ENCODE peak calls at places on chromosomes 3 and 15, in eight cellular contexts. One of them, this sample, is unnamed.

GRCh38 chr15:75170711-75171341 is 30.9 kb upstream of the C15orf39 start:
- DNase-seq in spleen: no peak
- DNase-seq in K562: no peak
- DNase-seq in stomach: no peak
- DNase-seq in sigmoid colon: no peak
- DNase-seq in HepG2: no peak
- DNase-seq in upper lobe of left lung: no peak
- DNase-seq in HCT116: no peak
- DNase-seq in this sample: no peak

GRCh38 chr3:153768559-153769469 is 352.4 kb upstream of the ARHGEF26 start:
- DNase-seq in spleen: peak
- DNase-seq in sigmoid colon: peak
- DNase-seq in upper lobe of left lung: peak
- DNase-seq in stomach: no peak
- DNase-seq in K562: peak
- DNase-seq in HCT116: peak
- DNase-seq in HepG2: peak
- DNase-seq in this sample: no peak

GRCh38 chr15:53549697-53550315 is 209.7 kb downstream of the WDR72 start:
- DNase-seq in stomach: no peak
- DNase-seq in HCT116: no peak
- DNase-seq in spleen: no peak
- DNase-seq in sigmoid colon: no peak
- DNase-seq in K562: no peak
- DNase-seq in HepG2: no peak
- DNase-seq in upper lobe of left lung: no peak
- DNase-seq in this sample: no peak

GRCh38 chr3:43907508-43907858 is 216.7 kb downstream of the ABHD5 start:
- DNase-seq in HepG2: no peak
- DNase-seq in spleen: no peak
- DNase-seq in sigmoid colon: no peak
- DNase-seq in upper lobe of left lung: no peak
- DNase-seq in K562: no peak
- DNase-seq in stomach: no peak
- DNase-seq in HCT116: no peak
- DNase-seq in this sample: no peak

GRCh38 chr3:138230525-138230924 is 43.4 kb downstream of the ARMC8 start:
- DNase-seq in stomach: no peak
- DNase-seq in sigmoid colon: no peak
- DNase-seq in spleen: no peak
- DNase-seq in K562: no peak
- DNase-seq in HepG2: no peak
- DNase-seq in upper lobe of left lung: no peak
- DNase-seq in HCT116: no peak
- DNase-seq in this sample: no peak

GRCh38 chr15:91133511-91133910 is 33.5 kb downstream of the SV2B start:
- DNase-seq in spleen: no peak
- DNase-seq in K562: no peak
- DNase-seq in HCT116: no peak
- DNase-seq in HepG2: no peak
- DNase-seq in upper lobe of left lung: no peak
- DNase-seq in stomach: no peak
- DNase-seq in sigmoid colon: no peak
- DNase-seq in this sample: no peak

GRCh38 chr3:141556034-141556433 is 69.2 kb downstream of the RASA2 start:
- DNase-seq in sigmoid colon: no peak
- DNase-seq in K562: peak
- DNase-seq in stomach: no peak
- DNase-seq in upper lobe of left lung: no peak
- DNase-seq in HCT116: no peak
- DNase-seq in HepG2: no peak
- DNase-seq in spleen: no peak
- DNase-seq in this sample: no peak

GRCh38 chr3:119376758-119377157 is 82.6 kb downstream of the ARHGAP31 start:
- DNase-seq in stomach: no peak
- DNase-seq in upper lobe of left lung: no peak
- DNase-seq in sigmoid colon: no peak
- DNase-seq in K562: no peak
- DNase-seq in HepG2: no peak
- DNase-seq in spleen: no peak
- DNase-seq in HCT116: no peak
- DNase-seq in this sample: no peak

GRCh38 chr15:101127503-101128076 is 124.3 kb downstream of the CHSY1 start:
- DNase-seq in K562: no peak
- DNase-seq in spleen: peak
- DNase-seq in stomach: peak
- DNase-seq in HCT116: peak
- DNase-seq in HepG2: peak
- DNase-seq in sigmoid colon: peak
- DNase-seq in upper lobe of left lung: peak
- DNase-seq in this sample: peak

GRCh38 chr3:184552296-184552695 is 9.3 kb upstream of the EPHB3 start:
- DNase-seq in HepG2: no peak
- DNase-seq in HCT116: no peak
- DNase-seq in K562: no peak
- DNase-seq in stomach: no peak
- DNase-seq in upper lobe of left lung: no peak
- DNase-seq in sigmoid colon: no peak
- DNase-seq in spleen: peak
- DNase-seq in this sample: no peak

GRCh38 chr15:75348034-75348562 is 1.3 kb downstream of the NEIL1 start:
- DNase-seq in stomach: no peak
- DNase-seq in K562: no peak
- DNase-seq in upper lobe of left lung: no peak
- DNase-seq in HCT116: no peak
- DNase-seq in sigmoid colon: no peak
- DNase-seq in HepG2: no peak
- DNase-seq in spleen: no peak
- DNase-seq in this sample: no peak

GRCh38 chr3:9146367-9147071 is 102.9 kb downstream of the SRGAP3 start:
- DNase-seq in upper lobe of left lung: no peak
- DNase-seq in HCT116: no peak
- DNase-seq in sigmoid colon: no peak
- DNase-seq in stomach: no peak
- DNase-seq in HepG2: no peak
- DNase-seq in K562: no peak
- DNase-seq in spleen: no peak
- DNase-seq in this sample: no peak

GRCh38 chr3:56621686-56622085 is 61.4 kb downstream of the TASOR start:
- DNase-seq in K562: no peak
- DNase-seq in stomach: no peak
- DNase-seq in HepG2: no peak
- DNase-seq in upper lobe of left lung: no peak
- DNase-seq in spleen: no peak
- DNase-seq in HCT116: no peak
- DNase-seq in sigmoid colon: no peak
- DNase-seq in this sample: no peak

GRCh38 chr15:45120081-45120972 is 6.2 kb downstream of the DUOXA2 start:
- DNase-seq in sigmoid colon: no peak
- DNase-seq in HCT116: no peak
- DNase-seq in stomach: no peak
- DNase-seq in HepG2: no peak
- DNase-seq in spleen: peak
- DNase-seq in K562: no peak
- DNase-seq in upper lobe of left lung: no peak
- DNase-seq in this sample: no peak

GRCh38 chr15:45122719-45123118 is 7.0 kb downstream of the DUOXA1 start:
- DNase-seq in spleen: no peak
- DNase-seq in K562: no peak
- DNase-seq in sigmoid colon: no peak
- DNase-seq in HCT116: no peak
- DNase-seq in upper lobe of left lung: no peak
- DNase-seq in stomach: no peak
- DNase-seq in HepG2: no peak
- DNase-seq in this sample: no peak

GRCh38 chr15:45123397-45123796 is 6.3 kb downstream of the DUOXA1 start:
- DNase-seq in upper lobe of left lung: peak
- DNase-seq in stomach: no peak
- DNase-seq in HCT116: no peak
- DNase-seq in HepG2: no peak
- DNase-seq in spleen: no peak
- DNase-seq in K562: no peak
- DNase-seq in sigmoid colon: no peak
- DNase-seq in this sample: no peak

GRCh38 chr15:45121020-45121419 is 6.9 kb downstream of the DUOXA2 start:
- DNase-seq in HCT116: no peak
- DNase-seq in sigmoid colon: no peak
- DNase-seq in stomach: no peak
- DNase-seq in K562: no peak
- DNase-seq in spleen: no peak
- DNase-seq in upper lobe of left lung: no peak
- DNase-seq in HepG2: no peak
- DNase-seq in this sample: no peak

GRCh38 chr15:45121706-45122417 is 7.7 kb downstream of the DUOXA2 start:
- DNase-seq in sigmoid colon: no peak
- DNase-seq in spleen: no peak
- DNase-seq in stomach: no peak
- DNase-seq in HCT116: peak
- DNase-seq in upper lobe of left lung: no peak
- DNase-seq in HepG2: peak
- DNase-seq in K562: no peak
- DNase-seq in this sample: no peak
- TF ChIP-seq POLR2AphosphoS5 in sigmoid colon: no peak
- TF ChIP-seq POLR2AphosphoS5 in spleen: no peak
- TF ChIP-seq POLR2AphosphoS5 in stomach: peak
- TF ChIP-seq POLR2AphosphoS5 in HCT116: no peak
- TF ChIP-seq POLR2AphosphoS5 in upper lobe of left lung: no peak
- TF ChIP-seq POLR2AphosphoS5 in HepG2: no peak
- TF ChIP-seq POLR2AphosphoS5 in K562: no peak
- TF ChIP-seq POLR2AphosphoS5 in this sample: no peak

GRCh38 chr15:38193496-38193895 is 59.1 kb upstream of the SPRED1 start:
- DNase-seq in K562: no peak
- DNase-seq in spleen: no peak
- DNase-seq in upper lobe of left lung: no peak
- DNase-seq in HCT116: no peak
- DNase-seq in HepG2: no peak
- DNase-seq in stomach: no peak
- DNase-seq in sigmoid colon: no peak
- DNase-seq in this sample: no peak

GRCh38 chr15:38192496-38192895 is 60.1 kb upstream of the SPRED1 start:
- DNase-seq in stomach: no peak
- DNase-seq in spleen: no peak
- DNase-seq in upper lobe of left lung: no peak
- DNase-seq in sigmoid colon: no peak
- DNase-seq in K562: no peak
- DNase-seq in HepG2: no peak
- DNase-seq in HCT116: no peak
- DNase-seq in this sample: no peak

GRCh38 chr15:38196116-38196515 is 56.5 kb upstream of the SPRED1 start:
- DNase-seq in sigmoid colon: no peak
- DNase-seq in spleen: no peak
- DNase-seq in K562: no peak
- DNase-seq in upper lobe of left lung: no peak
- DNase-seq in HCT116: no peak
- DNase-seq in HepG2: no peak
- DNase-seq in stomach: no peak
- DNase-seq in this sample: no peak

GRCh38 chr15:38197553-38197952 is 55.1 kb upstream of the SPRED1 start:
- DNase-seq in HCT116: no peak
- DNase-seq in spleen: no peak
- DNase-seq in stomach: no peak
- DNase-seq in K562: no peak
- DNase-seq in sigmoid colon: no peak
- DNase-seq in upper lobe of left lung: no peak
- DNase-seq in HepG2: peak
- DNase-seq in this sample: no peak

DNA sequence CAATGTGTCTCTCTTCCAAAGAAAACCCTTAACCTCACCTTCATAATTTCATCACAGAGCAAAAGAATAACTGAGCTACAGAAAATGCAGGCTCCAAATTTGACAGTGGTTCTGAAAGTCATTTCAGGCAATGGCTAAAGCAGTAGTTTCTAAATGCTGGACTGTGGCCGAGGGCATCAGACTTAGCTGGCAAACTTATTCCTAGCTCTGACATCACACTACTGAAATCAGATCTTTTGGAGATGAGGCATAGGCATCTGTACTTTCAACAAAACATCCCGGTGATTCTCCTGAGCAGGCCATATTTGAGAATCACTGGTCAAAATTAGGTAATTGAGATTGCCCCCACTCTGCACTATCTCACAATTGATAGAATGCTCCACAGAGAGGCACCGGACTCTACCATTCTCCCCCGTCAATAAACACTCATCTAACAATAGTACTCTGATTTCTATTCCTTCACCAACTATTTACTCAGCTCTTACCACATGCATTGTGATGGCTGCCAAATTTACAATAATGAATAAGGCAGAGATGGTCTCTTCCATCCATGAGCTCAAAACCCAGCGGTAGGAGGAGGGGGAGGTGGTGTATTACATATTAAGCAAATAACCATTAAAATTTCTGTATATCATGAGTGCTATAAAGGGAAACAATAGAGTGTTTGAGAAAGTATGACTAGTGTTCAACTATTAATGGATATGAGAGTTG is 57.3 kb upstream of the SPRED1 start:
- DNase-seq in HCT116: no peak
- DNase-seq in stomach: no peak
- DNase-seq in spleen: no peak
- DNase-seq in upper lobe of left lung: no peak
- DNase-seq in HepG2: no peak
- DNase-seq in sigmoid colon: no peak
- DNase-seq in K562: no peak
- DNase-seq in this sample: no peak
- H3K4me3 ChIP-seq in HCT116: no peak
- H3K4me3 ChIP-seq in stomach: no peak
- H3K4me3 ChIP-seq in spleen: no peak
- H3K4me3 ChIP-seq in upper lobe of left lung: no peak
- H3K4me3 ChIP-seq in HepG2: no peak
- H3K4me3 ChIP-seq in sigmoid colon: no peak
- H3K4me3 ChIP-seq in K562: no peak
- H3K4me3 ChIP-seq in this sample: no peak

GRCh38 chr3:67000006-67000405 is 1.9 kb downstream of the KBTBD8 start:
- DNase-seq in stomach: no peak
- DNase-seq in spleen: no peak
- DNase-seq in sigmoid colon: no peak
- DNase-seq in HCT116: no peak
- DNase-seq in HepG2: no peak
- DNase-seq in upper lobe of left lung: no peak
- DNase-seq in K562: peak
- DNase-seq in this sample: no peak
- TF ChIP-seq POLR2A in stomach: no peak
- TF ChIP-seq POLR2A in spleen: no peak
- TF ChIP-seq POLR2A in sigmoid colon: no peak
- TF ChIP-seq POLR2A in HCT116: no peak
- TF ChIP-seq POLR2A in HepG2: no peak
- TF ChIP-seq POLR2A in upper lobe of left lung: no peak
- TF ChIP-seq POLR2A in K562: no peak
- TF ChIP-seq POLR2A in this sample: no peak

GRCh38 chr3:122810706-122811105 is 15.8 kb downstream of the SLC49A4 start:
- DNase-seq in spleen: no peak
- DNase-seq in K562: no peak
- DNase-seq in HCT116: no peak
- DNase-seq in upper lobe of left lung: no peak
- DNase-seq in HepG2: no peak
- DNase-seq in sigmoid colon: no peak
- DNase-seq in stomach: no peak
- DNase-seq in this sample: no peak

DNA sequence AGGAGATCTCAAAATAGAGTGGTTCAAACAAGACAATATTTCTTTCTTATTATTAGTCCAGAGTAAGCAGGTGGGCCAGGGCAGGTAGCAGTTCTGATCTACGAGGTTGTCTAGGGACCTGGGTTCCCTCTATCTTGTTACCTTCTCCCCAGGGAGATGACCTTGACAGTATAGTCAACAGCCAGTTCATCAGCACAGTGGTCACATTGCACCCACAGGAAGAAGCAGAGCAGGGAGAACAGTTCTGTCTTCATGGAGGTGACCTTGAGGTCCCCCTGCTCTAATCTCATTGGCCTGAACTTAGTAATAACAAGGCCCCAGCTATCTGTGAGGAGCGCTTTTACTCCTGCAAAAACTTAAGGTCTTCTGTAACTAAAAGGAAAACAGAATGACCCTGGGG is 21.7 kb downstream of the SLC49A4 start:
- DNase-seq in upper lobe of left lung: no peak
- DNase-seq in HCT116: no peak
- DNase-seq in sigmoid colon: no peak
- DNase-seq in spleen: no peak
- DNase-seq in stomach: no peak
- DNase-seq in K562: no peak
- DNase-seq in HepG2: peak
- DNase-seq in this sample: no peak
- TF ChIP-seq POLR2AphosphoS5 in upper lobe of left lung: no peak
- TF ChIP-seq POLR2AphosphoS5 in HCT116: no peak
- TF ChIP-seq POLR2AphosphoS5 in sigmoid colon: no peak
- TF ChIP-seq POLR2AphosphoS5 in spleen: no peak
- TF ChIP-seq POLR2AphosphoS5 in stomach: no peak
- TF ChIP-seq POLR2AphosphoS5 in K562: no peak
- TF ChIP-seq POLR2AphosphoS5 in HepG2: no peak
- TF ChIP-seq POLR2AphosphoS5 in this sample: no peak

This sample was measured in vagina.